ENCODE peak calls at places on chromosomes 16 and 17, in five cellular contexts. W is A549, A is IMR-90, L is breast epithelium, J is ovary. O is an unnamed sample.
A peak's percentile ranks its signal among the peaks of the same experiment; 100 is the strongest.

GRCh38 chr16:57270221-57271062 is 14.0 kb downstream of the PLLP start:
- DNase-seq in L (no peak), J (no peak), A (no peak), W (no peak), O (no peak)

GRCh38 chr16:10729649-10730048 is 14.0 kb upstream of the NUBP1 start:
- DNase-seq in J (no peak), W (peak; percentile 80), L (peak; percentile 57), A (peak; percentile 38), O (no peak)

GRCh38 chr17:62163847-62164246 is 98.8 kb upstream of the MED13 start:
- DNase-seq in W (no peak), A (no peak), L (no peak), J (no peak), O (no peak)

GRCh38 chr17:79038545-79039135 is 14.7 kb downstream of the C1QTNF1 start:
- DNase-seq in A (peak; percentile 96), J (no peak), W (peak; percentile 85), L (no peak), O (no peak)

GRCh38 chr16:53821957-53822625 is 118.1 kb downstream of the FTO start:
- DNase-seq in L (no peak), J (no peak), A (peak; percentile 80), W (peak; percentile 45), O (no peak)

GRCh38 chr16:73193464-73193863 is 145.5 kb upstream of the ZFHX3 start:
- DNase-seq in W (no peak), J (no peak), A (no peak), L (no peak), O (no peak)

GRCh38 chr16:79092846-79093245 is 507.7 kb downstream of the MAF start:
- DNase-seq in J (no peak), W (no peak), A (no peak), L (no peak), O (no peak)

GRCh38 chr17:58351182-58351581 is 819 bp downstream of the SUPT4H1 start:
- DNase-seq in J (no peak), A (no peak), L (no peak), W (no peak), O (no peak)

GRCh38 chr17:19780846-19781245 is 32.7 kb upstream of the ALDH3A1 start:
- DNase-seq in L (no peak), A (no peak), W (no peak), J (no peak), O (no peak)

DNA sequence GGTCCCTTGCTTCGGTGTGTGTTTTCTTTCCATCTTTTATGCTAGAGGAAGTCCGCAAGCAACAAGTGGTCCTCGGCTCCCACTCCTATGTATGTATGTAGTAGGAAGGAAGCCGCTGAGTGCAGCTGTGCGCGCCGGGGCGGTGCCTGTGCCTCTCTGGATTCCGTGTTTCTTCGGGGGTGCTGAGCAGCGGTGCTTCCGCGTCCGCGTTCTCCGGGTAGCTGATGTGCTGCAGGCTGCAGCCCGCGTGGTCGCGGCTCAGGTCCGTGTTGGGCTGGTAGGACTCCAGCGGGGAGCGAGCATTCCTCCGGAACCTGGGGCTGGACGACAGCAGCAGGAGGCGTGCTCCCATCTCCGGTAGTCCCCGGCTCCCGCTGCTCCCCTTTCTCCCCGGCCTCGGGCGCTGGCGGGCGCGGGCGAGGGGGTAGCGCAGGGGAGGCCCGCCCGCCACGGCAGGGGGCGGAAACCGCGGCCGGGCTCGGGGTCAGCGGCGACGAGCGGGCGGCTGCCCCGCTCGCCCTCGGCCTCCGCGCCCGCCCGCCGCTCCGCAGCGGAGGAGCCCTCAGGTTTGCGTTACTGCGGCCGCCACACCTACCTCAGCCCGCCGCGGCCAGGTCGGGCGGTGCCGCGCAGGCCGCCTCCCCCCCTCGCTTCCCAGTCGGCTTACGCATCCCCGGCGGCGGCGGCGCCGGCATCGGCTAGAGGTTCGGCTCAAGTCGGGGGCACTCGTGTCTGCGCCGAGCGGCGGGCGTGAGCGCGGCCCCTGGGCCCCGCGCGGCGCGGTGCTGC is 503 bp downstream of the C17orf67 start:
- DNase-seq in L (no peak), A (peak; percentile 58), J (peak; percentile 68), W (peak; percentile 49), O (peak; percentile 46)
- TF ChIP-seq POLR2A in L (no peak), A (no peak), J (no peak), W (peak; percentile 45), O (peak; percentile 30)

GRCh38 chr17:41864837-41865595 is at the start of gene KLHL11:
- DNase-seq in W (peak; percentile 93), L (peak; percentile 82), A (peak; percentile 85), J (peak; percentile 88), O (peak; percentile 92)
- TF ChIP-seq POLR2A in W (peak; percentile 96), L (no peak), A (peak; percentile 79), J (peak; percentile 90), O (peak; percentile 79)

DNA sequence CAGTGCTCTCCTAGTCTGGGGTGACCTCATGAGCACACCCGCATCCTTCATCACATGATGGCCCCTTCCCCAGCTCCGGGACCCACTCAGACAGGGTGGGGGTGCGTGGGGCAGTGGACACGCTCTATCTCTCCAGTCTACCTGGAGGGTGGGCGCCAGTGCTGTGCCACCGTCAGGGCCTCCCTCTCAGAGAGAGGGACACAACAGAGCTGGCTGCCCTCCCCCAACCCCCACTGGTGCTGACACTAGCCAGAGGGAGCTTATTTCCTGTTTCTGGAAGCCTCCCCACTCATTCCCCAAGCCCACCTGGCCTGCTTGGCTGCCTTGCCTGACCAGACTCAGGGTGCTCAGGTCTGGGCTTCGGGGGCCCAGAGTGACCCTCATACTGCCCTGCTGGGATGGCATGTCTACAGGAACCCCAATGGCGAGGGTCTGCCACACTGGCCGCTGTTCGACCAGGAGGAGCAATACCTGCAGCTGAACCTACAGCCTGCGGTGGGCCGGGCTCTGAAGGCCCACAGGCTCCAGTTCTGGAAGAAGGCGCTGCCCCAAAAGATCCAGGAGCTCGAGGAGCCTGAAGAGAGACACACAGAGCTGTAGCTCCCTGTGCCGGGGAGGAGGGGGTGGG is 8.2 kb downstream of the CES2 start:
- DNase-seq in W (no peak), L (no peak), J (no peak), A (no peak), O (no peak)
- TF ChIP-seq POLR2A in W (no peak), L (no peak), J (no peak), A (no peak), O (no peak)

GRCh38 chr16:29805232-29806095 is 865 bp upstream of the MAZ start:
- DNase-seq in J (peak; percentile 97), W (peak; percentile 98), A (peak; percentile 97), L (peak; percentile 97), O (peak; percentile 99)
- TF ChIP-seq POLR2A in J (peak; percentile 94), W (peak; percentile 57), A (peak; percentile 77), L (peak; percentile 93), O (peak; percentile 87)

GRCh38 chr16:81480856-81481821 is 36.5 kb downstream of the CMIP start:
- DNase-seq in W (no peak), L (no peak), A (peak; percentile 22), J (no peak), O (peak; percentile 5)

GRCh38 chr16:81482329-81483063 is 37.9 kb downstream of the CMIP start:
- DNase-seq in W (no peak), A (no peak), J (no peak), L (no peak), O (no peak)

GRCh38 chr16:81478294-81478693 is 33.7 kb downstream of the CMIP start:
- DNase-seq in L (no peak), W (no peak), J (no peak), A (no peak), O (no peak)

GRCh38 chr16:81476732-81477131 is 32.1 kb downstream of the CMIP start:
- DNase-seq in L (no peak), A (no peak), J (no peak), W (no peak), O (no peak)

GRCh38 chr16:81478876-81479496 is 34.4 kb downstream of the CMIP start:
- DNase-seq in J (no peak), L (peak; percentile 41), A (no peak), W (no peak), O (no peak)
- TF ChIP-seq POLR2A in J (no peak), L (no peak), A (no peak), W (no peak), O (no peak)

DNA sequence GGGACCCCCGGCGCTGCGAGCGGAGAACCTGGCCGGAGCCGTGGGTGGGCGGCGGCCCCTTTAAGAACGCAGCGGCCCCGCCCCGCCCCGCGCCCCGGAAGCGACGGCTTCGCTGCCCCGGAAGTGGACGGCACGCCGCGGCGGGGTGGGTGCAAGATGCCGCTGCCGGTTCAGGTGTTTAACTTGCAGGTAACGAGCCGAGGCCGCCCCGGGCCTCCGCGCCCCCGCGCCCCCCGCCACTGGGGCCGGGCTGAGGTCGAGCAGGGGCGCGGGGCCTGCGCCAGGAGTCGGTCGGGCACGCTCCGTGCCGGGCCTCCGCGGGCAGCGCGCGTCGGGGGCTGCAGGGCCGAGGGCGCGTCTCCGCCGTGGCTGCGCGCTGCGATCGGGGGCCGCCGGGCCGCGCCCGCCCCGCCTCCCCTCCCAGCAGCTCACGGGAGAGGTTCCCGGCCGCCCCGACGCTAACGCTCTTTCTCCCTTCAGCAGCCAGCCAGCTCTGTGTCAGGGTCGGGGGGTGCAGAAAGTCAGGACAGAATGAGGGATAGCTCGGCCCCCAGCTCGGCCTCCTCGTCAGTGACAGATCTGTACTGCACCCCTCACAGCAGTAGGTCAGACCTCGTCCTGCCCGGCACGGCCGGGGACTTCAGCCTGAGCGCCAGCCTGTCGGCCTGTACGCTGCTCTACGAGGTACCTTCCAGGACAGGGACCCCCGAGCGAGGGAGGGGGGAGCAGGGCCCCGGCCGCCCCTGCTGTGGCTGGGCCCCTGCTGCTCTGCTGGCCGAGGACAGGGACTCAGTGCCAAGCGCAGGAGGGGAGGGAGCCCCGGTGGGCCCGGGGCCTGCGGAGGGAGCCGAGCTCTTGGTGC is at the start of the genes GPS1 and RFNG:
- DNase-seq in J (peak; percentile 82), W (peak; percentile 69), L (peak; percentile 65), A (peak; percentile 16), O (peak; percentile 83)
- TF ChIP-seq POLR2A in J (no peak), W (peak; percentile 44), L (no peak), A (no peak), O (no peak)

O was measured in erythroblast.